ENCODE peak calls at places on chromosomes 16 and 17, in four cellular contexts. E is NCI-H2227 treated with DMSO at 0.1 percent for 48 hours, C is ACHN, D is non-pigmented ciliary epithelial cell. U is an unnamed sample.
A peak's percentile ranks its signal among the peaks of the same experiment; 100 is the strongest.

GRCh38 chr16:11302977-11303376 is 21.8 kb upstream of the PRM1 start:
- DNase-seq in E (no peak), C (no peak), D (no peak), U (no peak)

GRCh38 chr17:41895617-41896016 is 23.1 kb downstream of the ACLY start:
- DNase-seq in E (peak; percentile 90), C (no peak), D (no peak), U (no peak)

GRCh38 chr17:73013816-73014663 is 78.4 kb downstream of the SLC39A11 start:
- DNase-seq in E (no peak), C (peak; percentile 29), D (no peak), U (no peak)

GRCh38 chr16:54493076-54493475 is 206.5 kb upstream of the IRX3 start:
- DNase-seq in E (no peak), C (no peak), D (no peak), U (peak; percentile 10)

GRCh38 chr16:76768316-76768715 is 422.7 kb upstream of the MON1B start:
- DNase-seq in E (no peak), C (no peak), D (no peak), U (no peak)

GRCh38 chr17:80361495-80362220 is 53.3 kb upstream of the ENDOV start:
- DNase-seq in E (no peak), C (peak; percentile 35), D (no peak), U (no peak)

GRCh38 chr16:24975428-24975889 is 39.7 kb downstream of the ARHGAP17 start:
- DNase-seq in E (no peak), C (no peak), D (no peak), U (no peak)

GRCh38 chr17:13888043-13888442 is 181.3 kb upstream of the COX10 start:
- DNase-seq in E (no peak), C (no peak), D (no peak), U (peak; percentile 77)

GRCh38 chr16:71311553-71312158 is 22.5 kb upstream of the CMTR2 start:
- DNase-seq in E (peak; percentile 39), C (peak; percentile 41), D (no peak), U (no peak)

GRCh38 chr16:56910654-56911539 is 21.0 kb upstream of the HERPUD1 start:
- DNase-seq in E (peak; percentile 37), C (no peak), D (peak; percentile 86), U (no peak)

GRCh38 chr16:4409081-4409932 is 7.1 kb downstream of the CORO7 start:
- DNase-seq in E (no peak), C (peak; percentile 64), D (no peak), U (no peak)

GRCh38 chr17:1511290-1511689 is 5.1 kb downstream of the INPP5K start:
- DNase-seq in E (no peak), C (no peak), D (no peak), U (no peak)

GRCh38 chr17:80026359-80027042 is 9.2 kb downstream of the TBC1D16 start:
- DNase-seq in E (no peak), C (no peak), D (no peak), U (no peak)

GRCh38 chr17:76204277-76204676 is 36.0 kb downstream of the RNF157 start:
- DNase-seq in E (no peak), C (peak; percentile 72), D (peak; percentile 38), U (no peak)